ENCODE peak calls at places on chromosome 16, in eight cellular contexts. Q is HAP-1; E is SK-N-SH; T is stimulated activated CD4-positive, alpha-beta T cell treated with anti-CD3 and anti-CD28 coated beads, Interleukin-4, amount 100 ng/mL, for 24 hours; K is AG04449; U is ELF-1; Y is cardiac fibroblast; O is T-cell. J is an unnamed sample.

GRCh38 chr16:4358236-4358635 is 7.1 kb upstream of the PAM16 start:
- DNase-seq in Q (no peak), E (no peak), T (no peak), K (no peak), U (no peak), Y (no peak), O (no peak), J (no peak)

GRCh38 chr16:75385507-75386152 is 47.7 kb downstream of the CFDP1 start:
- DNase-seq in Q (peak; percentile 24), E (peak; percentile 49), T (peak; percentile 8), K (peak; percentile 71), U (no peak), Y (peak; percentile 94), O (peak; percentile 17), J (peak; percentile 79)

GRCh38 chr16:22623351-22623781 is 112.7 kb downstream of the NPIPB5 start:
- DNase-seq in Q (no peak), E (no peak), T (no peak), K (peak; percentile 59), U (no peak), Y (peak; percentile 36), O (no peak), J (no peak)

GRCh38 chr16:1054660-1055556 is 17.6 kb upstream of the SSTR5 start:
- DNase-seq in Q (peak; percentile 77), E (peak; percentile 91), T (peak; percentile 41), K (no peak), U (peak; percentile 67), Y (peak; percentile 69), O (no peak), J (peak; percentile 91)

GRCh38 chr16:22325598-22326368 is 28.6 kb downstream of the POLR3E start:
- DNase-seq in Q (no peak), E (no peak), T (no peak), K (no peak), U (no peak), Y (no peak), O (no peak), J (no peak)

GRCh38 chr16:87725596-87726235 is 40.1 kb downstream of the KLHDC4 start:
- DNase-seq in Q (no peak), E (no peak), T (no peak), K (peak; percentile 36), U (peak; percentile 55), Y (peak; percentile 43), O (no peak), J (peak; percentile 23)

GRCh38 chr16:62978451-62978850 is 942.2 kb upstream of the CDH8 start:
- DNase-seq in Q (no peak), E (no peak), T (no peak), K (no peak), U (no peak), Y (no peak), O (no peak), J (no peak)

GRCh38 chr16:66569827-66570405 is 3.7 kb downstream of the CMTM1 start:
- DNase-seq in Q (no peak), E (no peak), T (no peak), K (peak; percentile 21), U (no peak), Y (peak; percentile 69), O (no peak), J (no peak)

GRCh38 chr16:77062878-77063566 is 128.0 kb upstream of the MON1B start:
- DNase-seq in Q (no peak), E (no peak), T (no peak), K (no peak), U (no peak), Y (no peak), O (no peak), J (peak; percentile 14)

GRCh38 chr16:1981398-1981836 is at the start of gene NOXO1:
- DNase-seq in Q (no peak), E (no peak), T (no peak), K (no peak), U (no peak), Y (no peak), O (no peak), J (no peak)

GRCh38 chr16:88326611-88327485 is 55.9 kb upstream of the ZNF469 start:
- DNase-seq in Q (no peak), E (no peak), T (no peak), K (no peak), U (no peak), Y (no peak), O (no peak), J (no peak)

GRCh38 chr16:19696961-19697360 is 21.1 kb downstream of the KNOP1 start:
- DNase-seq in Q (no peak), E (no peak), T (no peak), K (no peak), U (no peak), Y (no peak), O (no peak), J (no peak)

GRCh38 chr16:23121024-23121423 is 28.2 kb downstream of the USP31 start:
- DNase-seq in Q (peak; percentile 18), E (no peak), T (no peak), K (no peak), U (peak; percentile 49), Y (no peak), O (no peak), J (no peak)

GRCh38 chr16:76059186-76059585 is 218.0 kb upstream of the CNTNAP4 start:
- DNase-seq in Q (no peak), E (no peak), T (no peak), K (no peak), U (no peak), Y (no peak), O (no peak), J (no peak)

GRCh38 chr16:29927523-29927905 is 1.5 kb upstream of the KCTD13 start:
- DNase-seq in Q (no peak), E (no peak), T (no peak), K (no peak), U (no peak), Y (no peak), O (no peak), J (no peak)

GRCh38 chr16:11097094-11097781 is 152.9 kb downstream of the CLEC16A start:
- DNase-seq in Q (no peak), E (peak; percentile 64), T (no peak), K (no peak), U (no peak), Y (no peak), O (no peak), J (no peak)

GRCh38 chr16:84246679-84247077 is 6.9 kb upstream of the KCNG4 start:
- DNase-seq in Q (no peak), E (no peak), T (no peak), K (no peak), U (no peak), Y (no peak), O (no peak), J (no peak)

GRCh38 chr16:12188674-12189249 is 212.2 kb downstream of the SNX29 start:
- DNase-seq in Q (no peak), E (no peak), T (no peak), K (no peak), U (no peak), Y (peak; percentile 8), O (no peak), J (no peak)

GRCh38 chr16:77780378-77780837 is 8.0 kb upstream of the VAT1L start:
- DNase-seq in Q (no peak), E (no peak), T (no peak), K (peak; percentile 86), U (peak; percentile 48), Y (peak; percentile 49), O (no peak), J (no peak)

GRCh38 chr16:88798772-88799455 is 4.7 kb upstream of the CDT1 start:
- DNase-seq in Q (no peak), E (no peak), T (no peak), K (no peak), U (no peak), Y (no peak), O (no peak), J (no peak)

J was measured in GM23338.